ENCODE peak calls at places on chromosomes 13 and 19, in ten cellular contexts. One of them, this sample, is unnamed.

GRCh38 chr19:33627962-33628839 is 6.4 kb downstream of the CHST8 start:
- DNase-seq in cardiac muscle cell: no peak
- DNase-seq in neural progenitor cell: no peak
- DNase-seq in heart left ventricle: no peak
- DNase-seq in mammary epithelial cell: no peak
- DNase-seq in ovary: no peak
- DNase-seq in fibroblast of lung: no peak
- DNase-seq in prostate gland: no peak
- DNase-seq in neuronal stem cell: no peak
- DNase-seq in left ventricle myocardium inferior: no peak
- DNase-seq in this sample: no peak

GRCh38 chr13:49681837-49682236 is 9.4 kb downstream of the EBPL start:
- DNase-seq in fibroblast of lung: peak; percentile 15
- DNase-seq in heart left ventricle: no peak
- DNase-seq in left ventricle myocardium inferior: no peak
- DNase-seq in mammary epithelial cell: peak; percentile 63
- DNase-seq in prostate gland: no peak
- DNase-seq in neuronal stem cell: no peak
- DNase-seq in ovary: no peak
- DNase-seq in cardiac muscle cell: no peak
- DNase-seq in neural progenitor cell: peak; percentile 8
- DNase-seq in this sample: no peak

GRCh38 chr13:100330662-100331061 is 241.8 kb downstream of the PCCA start:
- DNase-seq in ovary: no peak
- DNase-seq in prostate gland: no peak
- DNase-seq in mammary epithelial cell: no peak
- DNase-seq in neural progenitor cell: no peak
- DNase-seq in fibroblast of lung: peak; percentile 75
- DNase-seq in neuronal stem cell: no peak
- DNase-seq in left ventricle myocardium inferior: no peak
- DNase-seq in heart left ventricle: no peak
- DNase-seq in cardiac muscle cell: no peak
- DNase-seq in this sample: no peak

GRCh38 chr13:58547419-58547818 is 915.9 kb downstream of the PCDH17 start:
- DNase-seq in prostate gland: no peak
- DNase-seq in fibroblast of lung: no peak
- DNase-seq in mammary epithelial cell: no peak
- DNase-seq in neural progenitor cell: no peak
- DNase-seq in left ventricle myocardium inferior: no peak
- DNase-seq in neuronal stem cell: no peak
- DNase-seq in ovary: no peak
- DNase-seq in cardiac muscle cell: no peak
- DNase-seq in heart left ventricle: no peak
- DNase-seq in this sample: no peak

GRCh38 chr19:46015080-46015960 is 7.5 kb downstream of the PGLYRP1 start:
- DNase-seq in cardiac muscle cell: peak; percentile 77
- DNase-seq in neural progenitor cell: peak; percentile 96
- DNase-seq in heart left ventricle: peak; percentile 68
- DNase-seq in fibroblast of lung: peak; percentile 17
- DNase-seq in neuronal stem cell: peak; percentile 82
- DNase-seq in prostate gland: peak; percentile 74
- DNase-seq in mammary epithelial cell: peak; percentile 58
- DNase-seq in ovary: peak; percentile 62
- DNase-seq in left ventricle myocardium inferior: peak; percentile 45
- DNase-seq in this sample: peak; percentile 86

GRCh38 chr19:8302734-8303133 is 5.4 kb downstream of the CD320 start:
- DNase-seq in left ventricle myocardium inferior: no peak
- DNase-seq in cardiac muscle cell: no peak
- DNase-seq in neuronal stem cell: no peak
- DNase-seq in heart left ventricle: no peak
- DNase-seq in fibroblast of lung: no peak
- DNase-seq in ovary: peak; percentile 20
- DNase-seq in mammary epithelial cell: no peak
- DNase-seq in neural progenitor cell: no peak
- DNase-seq in prostate gland: no peak
- DNase-seq in this sample: no peak

GRCh38 chr13:85241045-85241444 is 558.2 kb downstream of the SLITRK6 start:
- DNase-seq in cardiac muscle cell: no peak
- DNase-seq in left ventricle myocardium inferior: no peak
- DNase-seq in neural progenitor cell: no peak
- DNase-seq in fibroblast of lung: peak; percentile 34
- DNase-seq in heart left ventricle: no peak
- DNase-seq in neuronal stem cell: no peak
- DNase-seq in mammary epithelial cell: peak; percentile 73
- DNase-seq in prostate gland: no peak
- DNase-seq in ovary: no peak
- DNase-seq in this sample: no peak

GRCh38 chr13:26280295-26280694 is 26.4 kb downstream of the CDK8 start:
- DNase-seq in neuronal stem cell: no peak
- DNase-seq in cardiac muscle cell: no peak
- DNase-seq in prostate gland: no peak
- DNase-seq in ovary: no peak
- DNase-seq in mammary epithelial cell: peak; percentile 88
- DNase-seq in fibroblast of lung: peak; percentile 9
- DNase-seq in left ventricle myocardium inferior: no peak
- DNase-seq in neural progenitor cell: no peak
- DNase-seq in heart left ventricle: no peak
- DNase-seq in this sample: no peak

GRCh38 chr13:20666948-20667347 is 36.6 kb upstream of the IL17D start:
- DNase-seq in cardiac muscle cell: no peak
- DNase-seq in fibroblast of lung: no peak
- DNase-seq in neural progenitor cell: no peak
- DNase-seq in prostate gland: no peak
- DNase-seq in heart left ventricle: no peak
- DNase-seq in neuronal stem cell: no peak
- DNase-seq in left ventricle myocardium inferior: no peak
- DNase-seq in ovary: no peak
- DNase-seq in mammary epithelial cell: no peak
- DNase-seq in this sample: no peak

GRCh38 chr19:45250832-45251451 is at the start of gene MARK4:
- DNase-seq in mammary epithelial cell: peak; percentile 61
- DNase-seq in prostate gland: peak; percentile 35
- DNase-seq in heart left ventricle: peak; percentile 62
- DNase-seq in cardiac muscle cell: peak; percentile 77
- DNase-seq in ovary: peak; percentile 75
- DNase-seq in left ventricle myocardium inferior: peak; percentile 52
- DNase-seq in neural progenitor cell: peak; percentile 82
- DNase-seq in fibroblast of lung: peak; percentile 44
- DNase-seq in neuronal stem cell: peak; percentile 55
- DNase-seq in this sample: peak; percentile 82

GRCh38 chr13:98313938-98314292 is 136.8 kb upstream of the RNF113B start:
- DNase-seq in left ventricle myocardium inferior: no peak
- DNase-seq in heart left ventricle: no peak
- DNase-seq in fibroblast of lung: no peak
- DNase-seq in prostate gland: no peak
- DNase-seq in neuronal stem cell: no peak
- DNase-seq in ovary: no peak
- DNase-seq in cardiac muscle cell: no peak
- DNase-seq in mammary epithelial cell: no peak
- DNase-seq in neural progenitor cell: no peak
- DNase-seq in this sample: no peak

GRCh38 chr13:113604186-113604585 is 19.6 kb downstream of the TFDP1 start:
- DNase-seq in neuronal stem cell: no peak
- DNase-seq in cardiac muscle cell: no peak
- DNase-seq in fibroblast of lung: no peak
- DNase-seq in mammary epithelial cell: no peak
- DNase-seq in ovary: no peak
- DNase-seq in heart left ventricle: no peak
- DNase-seq in left ventricle myocardium inferior: no peak
- DNase-seq in prostate gland: no peak
- DNase-seq in neural progenitor cell: no peak
- DNase-seq in this sample: no peak

DNA sequence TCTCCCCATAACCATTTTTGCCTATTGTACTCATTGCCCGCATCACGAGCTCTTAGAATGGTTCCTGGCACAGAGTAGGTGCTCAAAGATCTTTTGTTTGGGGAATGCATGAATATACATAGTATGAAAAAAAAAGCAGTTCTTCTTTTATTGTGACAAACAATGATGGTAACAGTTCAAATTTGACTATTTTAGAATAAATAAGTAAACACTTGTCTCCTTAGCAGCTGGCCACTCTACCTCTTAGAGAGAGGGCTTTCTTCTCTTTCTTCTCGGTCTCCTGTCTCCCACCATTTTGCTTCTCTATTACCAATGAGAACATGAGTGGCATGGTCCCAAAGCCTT is 652 bp upstream of the SLAIN1 start:
- DNase-seq in fibroblast of lung: no peak
- DNase-seq in ovary: no peak
- DNase-seq in mammary epithelial cell: no peak
- DNase-seq in neuronal stem cell: no peak
- DNase-seq in left ventricle myocardium inferior: no peak
- DNase-seq in prostate gland: no peak
- DNase-seq in heart left ventricle: no peak
- DNase-seq in cardiac muscle cell: no peak
- DNase-seq in neural progenitor cell: no peak
- DNase-seq in this sample: no peak
- H3K27ac ChIP-seq in fibroblast of lung: no peak overlapping the region
- H3K27ac ChIP-seq in ovary: no peak overlapping the region
- H3K27ac ChIP-seq in mammary epithelial cell: no peak overlapping the region
- H3K27ac ChIP-seq in neuronal stem cell: peak overlapping the region; percentile 54
- H3K27ac ChIP-seq in left ventricle myocardium inferior: peak overlapping the region; percentile 59
- H3K27ac ChIP-seq in prostate gland: peak overlapping the region; percentile 75
- H3K27ac ChIP-seq in heart left ventricle: peak overlapping the region; percentile 47
- H3K27ac ChIP-seq in cardiac muscle cell: no peak overlapping the region
- H3K27ac ChIP-seq in neural progenitor cell: no peak overlapping the region
- H3K27ac ChIP-seq in this sample: peak overlapping the region; percentile 8

GRCh38 chr19:1525343-1525742 is 1.5 kb downstream of the PLK5 start:
- DNase-seq in fibroblast of lung: no peak
- DNase-seq in ovary: no peak
- DNase-seq in mammary epithelial cell: no peak
- DNase-seq in prostate gland: no peak
- DNase-seq in neural progenitor cell: no peak
- DNase-seq in left ventricle myocardium inferior: no peak
- DNase-seq in neuronal stem cell: no peak
- DNase-seq in cardiac muscle cell: no peak
- DNase-seq in heart left ventricle: no peak
- DNase-seq in this sample: no peak

GRCh38 chr19:1524206-1524971 is 512 bp downstream of the PLK5 start:
- DNase-seq in fibroblast of lung: no peak
- DNase-seq in cardiac muscle cell: no peak
- DNase-seq in mammary epithelial cell: no peak
- DNase-seq in prostate gland: no peak
- DNase-seq in neuronal stem cell: no peak
- DNase-seq in left ventricle myocardium inferior: no peak
- DNase-seq in heart left ventricle: no peak
- DNase-seq in neural progenitor cell: no peak
- DNase-seq in ovary: no peak
- DNase-seq in this sample: no peak

GRCh38 chr19:1526066-1526778 is 2.3 kb downstream of the PLK5 start:
- DNase-seq in cardiac muscle cell: no peak
- DNase-seq in neuronal stem cell: no peak
- DNase-seq in ovary: no peak
- DNase-seq in prostate gland: no peak
- DNase-seq in neural progenitor cell: no peak
- DNase-seq in heart left ventricle: no peak
- DNase-seq in left ventricle myocardium inferior: no peak
- DNase-seq in mammary epithelial cell: no peak
- DNase-seq in fibroblast of lung: no peak
- DNase-seq in this sample: no peak

GRCh38 chr19:1523412-1524205 is at the start of gene PLK5:
- DNase-seq in mammary epithelial cell: no peak
- DNase-seq in neuronal stem cell: no peak
- DNase-seq in neural progenitor cell: peak; percentile 79
- DNase-seq in cardiac muscle cell: peak; percentile 42
- DNase-seq in fibroblast of lung: no peak
- DNase-seq in prostate gland: no peak
- DNase-seq in heart left ventricle: no peak
- DNase-seq in left ventricle myocardium inferior: no peak
- DNase-seq in ovary: no peak
- DNase-seq in this sample: peak; percentile 52

GRCh38 chr19:1524972-1525325 is 1.1 kb downstream of the PLK5 start:
- DNase-seq in fibroblast of lung: no peak
- DNase-seq in left ventricle myocardium inferior: no peak
- DNase-seq in mammary epithelial cell: no peak
- DNase-seq in heart left ventricle: no peak
- DNase-seq in neuronal stem cell: no peak
- DNase-seq in cardiac muscle cell: no peak
- DNase-seq in ovary: no peak
- DNase-seq in neural progenitor cell: no peak
- DNase-seq in prostate gland: no peak
- DNase-seq in this sample: no peak
- H3K4me3 ChIP-seq in fibroblast of lung: no peak overlapping the region
- H3K4me3 ChIP-seq in left ventricle myocardium inferior: no peak overlapping the region
- H3K4me3 ChIP-seq in mammary epithelial cell: no peak overlapping the region
- H3K4me3 ChIP-seq in heart left ventricle: no peak overlapping the region
- H3K4me3 ChIP-seq in neuronal stem cell: no peak overlapping the region
- H3K4me3 ChIP-seq in cardiac muscle cell: no peak overlapping the region
- H3K4me3 ChIP-seq in ovary: no peak overlapping the region
- H3K4me3 ChIP-seq in neural progenitor cell: no peak overlapping the region
- H3K4me3 ChIP-seq in prostate gland: no peak overlapping the region
- H3K4me3 ChIP-seq in this sample: no peak overlapping the region

DNA sequence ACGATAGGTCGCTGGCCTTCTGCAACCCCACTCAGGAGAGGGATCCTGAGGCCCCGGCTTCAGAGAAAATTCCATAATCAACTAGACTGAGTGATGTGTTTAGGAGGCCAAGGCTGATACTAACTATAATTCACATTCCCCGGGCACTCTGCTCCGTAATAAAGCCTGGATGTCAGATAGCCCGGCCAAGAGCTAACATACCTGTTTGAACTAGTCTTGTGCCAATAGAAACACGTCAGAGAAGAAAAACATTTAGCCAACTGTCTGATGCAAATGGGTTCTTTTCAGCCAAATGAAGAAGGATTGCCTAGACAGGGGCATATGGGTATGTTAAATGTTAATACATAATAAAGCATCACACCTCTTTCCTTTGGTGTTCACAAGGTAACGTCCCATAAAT is 204.2 kb downstream of the TSHZ3 start:
- DNase-seq in mammary epithelial cell: no peak
- DNase-seq in neural progenitor cell: no peak
- DNase-seq in cardiac muscle cell: no peak
- DNase-seq in heart left ventricle: no peak
- DNase-seq in left ventricle myocardium inferior: no peak
- DNase-seq in prostate gland: peak; percentile 58
- DNase-seq in fibroblast of lung: no peak
- DNase-seq in neuronal stem cell: no peak
- DNase-seq in ovary: no peak
- DNase-seq in this sample: no peak
- H3K9me3 ChIP-seq in mammary epithelial cell: no peaks in the 10 kb centered on the region
- H3K9me3 ChIP-seq in neural progenitor cell: no peaks in the 10 kb centered on the region
- H3K9me3 ChIP-seq in cardiac muscle cell: no peaks in the 10 kb centered on the region
- H3K9me3 ChIP-seq in heart left ventricle: no peaks in the 10 kb centered on the region
- H3K9me3 ChIP-seq in left ventricle myocardium inferior: no peaks in the 10 kb centered on the region
- H3K9me3 ChIP-seq in prostate gland: no peaks in the 10 kb centered on the region
- H3K9me3 ChIP-seq in fibroblast of lung: no peaks in the 10 kb centered on the region
- H3K9me3 ChIP-seq in neuronal stem cell: no peaks in the 10 kb centered on the region
- H3K9me3 ChIP-seq in ovary: no peaks in the 10 kb centered on the region
- H3K9me3 ChIP-seq in this sample: no peaks in the 10 kb centered on the region

DNA sequence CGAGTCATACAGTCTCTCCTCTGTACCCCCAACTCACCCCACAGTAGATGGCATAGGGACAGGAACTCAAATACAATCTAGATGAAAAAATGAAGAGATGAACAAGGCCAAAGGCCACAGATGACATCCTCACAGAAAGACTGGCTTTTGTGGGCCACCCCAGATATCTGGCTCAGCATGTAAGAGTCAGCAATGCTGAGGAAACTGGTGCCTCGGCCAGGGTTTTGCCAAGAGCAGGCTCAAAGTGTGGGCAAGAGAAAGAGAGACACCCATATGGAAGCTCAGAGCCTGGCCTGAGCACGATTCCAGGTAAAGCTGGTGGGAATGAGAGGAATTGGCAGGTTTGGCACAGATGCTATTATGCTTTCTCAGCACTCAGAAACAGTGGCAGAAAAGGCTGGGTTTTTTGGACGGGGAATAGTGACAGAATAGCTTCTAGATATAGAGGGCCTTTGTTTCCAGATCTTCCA is 460.6 kb downstream of the FOXO1 start:
- DNase-seq in neural progenitor cell: no peak
- DNase-seq in heart left ventricle: no peak
- DNase-seq in prostate gland: no peak
- DNase-seq in left ventricle myocardium inferior: no peak
- DNase-seq in ovary: no peak
- DNase-seq in cardiac muscle cell: no peak
- DNase-seq in mammary epithelial cell: no peak
- DNase-seq in fibroblast of lung: no peak
- DNase-seq in neuronal stem cell: no peak
- DNase-seq in this sample: no peak
- H3K27ac ChIP-seq in neural progenitor cell: no peak overlapping the region
- H3K27ac ChIP-seq in heart left ventricle: no peak overlapping the region
- H3K27ac ChIP-seq in prostate gland: no peak overlapping the region
- H3K27ac ChIP-seq in left ventricle myocardium inferior: no peak overlapping the region
- H3K27ac ChIP-seq in ovary: no peak overlapping the region
- H3K27ac ChIP-seq in cardiac muscle cell: no peak overlapping the region
- H3K27ac ChIP-seq in mammary epithelial cell: peak overlapping the region; percentile 86
- H3K27ac ChIP-seq in fibroblast of lung: no peak overlapping the region
- H3K27ac ChIP-seq in neuronal stem cell: no peak overlapping the region
- H3K27ac ChIP-seq in this sample: no peak overlapping the region